ENCODE peak calls at places on chromosomes 16 and 17, in seven cellular contexts. Q is transverse colon, J is lower lobe of right lung, V is endothelial cell, S is A549, I is tibial nerve, O is heart right ventricle. P is an unnamed sample.

GRCh38 chr17:47818002-47818695 is 3.4 kb downstream of the OSBPL7 start:
- DNase-seq in I (no peak), V (no peak), O (no peak), J (no peak), Q (no peak), S (no peak), P (peak; percentile 58)

GRCh38 chr17:17146791-17147406 is 59.2 kb downstream of the PLD6 start:
- DNase-seq in O (no peak), J (no peak), Q (peak; percentile 22), I (no peak), V (no peak), S (peak; percentile 66), P (no peak)

GRCh38 chr16:79430129-79430789 is 170.3 kb downstream of the MAF start:
- DNase-seq in J (no peak), S (no peak), V (no peak), O (no peak), I (no peak), Q (no peak), P (no peak)

GRCh38 chr17:72539981-72540897 is 419.4 kb downstream of the SOX9 start:
- DNase-seq in S (peak; percentile 79), Q (peak; percentile 79), J (peak; percentile 74), O (peak; percentile 61), V (peak; percentile 94), I (peak; percentile 68), P (no peak)

GRCh38 chr16:3515897-3516296 is 15.1 kb downstream of the CLUAP1 start:
- DNase-seq in V (no peak), S (no peak), Q (no peak), J (no peak), O (no peak), I (no peak), P (no peak)

GRCh38 chr16:74015953-74016352 is 280.7 kb upstream of the PSMD7 start:
- DNase-seq in V (no peak), I (no peak), S (no peak), Q (no peak), J (no peak), O (no peak), P (no peak)

GRCh38 chr16:12976936-12977335 is 75.5 kb downstream of the SHISA9 start:
- DNase-seq in I (no peak), Q (no peak), S (peak; percentile 4), V (no peak), O (no peak), J (no peak), P (no peak)

GRCh38 chr16:56301391-56301850 is 110.1 kb downstream of the GNAO1 start:
- DNase-seq in I (no peak), V (no peak), S (no peak), Q (no peak), J (no peak), O (no peak), P (peak; percentile 27)

GRCh38 chr17:82649501-82650261 is 1.4 kb upstream of the WDR45B start:
- DNase-seq in Q (no peak), V (no peak), J (no peak), O (no peak), S (no peak), I (no peak), P (no peak)

GRCh38 chr16:81723098-81723723 is 55.9 kb upstream of the PLCG2 start:
- DNase-seq in V (peak; percentile 54), O (peak; percentile 75), S (peak; percentile 92), J (no peak), I (peak; percentile 89), Q (no peak), P (no peak)

GRCh38 chr16:65118866-65119265 is 3.0 kb downstream of the CDH11 start:
- DNase-seq in V (no peak), J (no peak), I (no peak), Q (no peak), O (no peak), S (no peak), P (no peak)

GRCh38 chr17:48718781-48719641 is 3.3 kb downstream of the PRAC1 start:
- DNase-seq in O (no peak), Q (no peak), V (no peak), I (no peak), S (no peak), J (no peak), P (no peak)

GRCh38 chr17:43338886-43339516 is 59.8 kb upstream of the ARL4D start:
- DNase-seq in V (peak; percentile 69), I (peak; percentile 79), Q (peak; percentile 82), S (peak; percentile 83), J (peak; percentile 86), O (peak; percentile 70), P (no peak)

GRCh38 chr17:35890774-35891155 is 10.6 kb upstream of the CCL5 start:
- DNase-seq in Q (peak; percentile 54), V (no peak), S (no peak), I (no peak), O (no peak), J (no peak), P (no peak)

GRCh38 chr17:62090868-62091267 is 25.8 kb upstream of the MED13 start:
- DNase-seq in V (no peak), S (no peak), O (no peak), I (no peak), Q (no peak), J (no peak), P (no peak)

GRCh38 chr16:81810894-81811538 is 31.9 kb downstream of the PLCG2 start:
- DNase-seq in S (no peak), Q (peak; percentile 51), I (no peak), V (no peak), J (no peak), O (no peak), P (no peak)

GRCh38 chr17:17947966-17948365 is 24.2 kb downstream of the TOM1L2 start:
- DNase-seq in Q (no peak), O (no peak), I (no peak), J (no peak), V (no peak), S (no peak), P (no peak)

GRCh38 chr17:18158022-18158600 is 25.5 kb upstream of the ALKBH5 start:
- DNase-seq in I (peak; percentile 89), O (peak; percentile 93), J (peak; percentile 99), V (peak; percentile 53), S (peak; percentile 84), Q (peak; percentile 98), P (no peak)

GRCh38 chr16:22318690-22319358 is 21.6 kb downstream of the POLR3E start:
- DNase-seq in S (peak; percentile 55), Q (peak; percentile 38), J (no peak), I (peak; percentile 21), O (no peak), V (peak; percentile 68), P (no peak)

GRCh38 chr17:37490638-37491614 is 1.2 kb downstream of the DUSP14 start:
- DNase-seq in Q (peak; percentile 28), S (peak; percentile 82), J (no peak), O (peak; percentile 64), I (peak; percentile 41), V (peak; percentile 31), P (no peak)

GRCh38 chr17:72743037-72743467 is 349.4 kb downstream of the SLC39A11 start:
- DNase-seq in S (no peak), I (no peak), V (no peak), O (no peak), Q (no peak), J (no peak), P (no peak)

GRCh38 chr16:89049484-89050118 is 44.1 kb upstream of the ACSF3 start:
- DNase-seq in Q (no peak), J (peak; percentile 13), V (no peak), I (no peak), O (no peak), S (no peak), P (no peak)

GRCh38 chr17:1414001-1414574 is 14.1 kb upstream of the YWHAE start:
- DNase-seq in V (no peak), Q (no peak), O (no peak), J (peak; percentile 14), S (no peak), I (no peak), P (peak; percentile 30)

GRCh38 chr16:27769561-27770222 is 219.7 kb downstream of the KATNIP start:
- DNase-seq in I (no peak), J (peak; percentile 24), V (no peak), O (no peak), S (no peak), Q (no peak), P (peak; percentile 92)

GRCh38 chr17:49691086-49691676 is 13.3 kb upstream of the SPOP start:
- DNase-seq in S (no peak), O (peak; percentile 74), J (no peak), V (no peak), I (peak; percentile 34), Q (peak; percentile 25), P (peak; percentile 37)

GRCh38 chr16:24876231-24876630 is 30.5 kb downstream of the SLC5A11 start:
- DNase-seq in O (no peak), Q (peak; percentile 60), I (no peak), S (no peak), J (no peak), V (no peak), P (no peak)

GRCh38 chr17:50272711-50273653 is 1.3 kb upstream of the TMEM92 start:
- DNase-seq in O (peak; percentile 38), Q (peak; percentile 62), I (peak; percentile 55), V (peak; percentile 85), J (peak; percentile 73), S (peak; percentile 48), P (peak; percentile 94)

GRCh38 chr17:58525239-58525638 is 10.8 kb upstream of the MTMR4 start:
- DNase-seq in Q (peak; percentile 33), S (no peak), O (peak; percentile 74), V (no peak), J (no peak), I (peak; percentile 41), P (no peak)

GRCh38 chr16:58654456-58655214 is 25.0 kb upstream of the CNOT1 start:
- DNase-seq in I (no peak), S (no peak), O (no peak), Q (no peak), V (no peak), J (no peak), P (no peak)

GRCh38 chr16:68732068-68732680 is 4.9 kb upstream of the CDH1 start:
- DNase-seq in O (no peak), V (no peak), I (no peak), Q (peak; percentile 93), S (peak; percentile 68), J (peak; percentile 84), P (no peak)

GRCh38 chr16:54446639-54447038 is 160.1 kb upstream of the IRX3 start:
- DNase-seq in V (no peak), Q (no peak), O (peak; percentile 69), J (no peak), S (peak; percentile 5), I (peak; percentile 59), P (no peak)
- TF ChIP-seq CTCF in V (no peak), Q (no peak), O (no peak), J (no peak), S (no peak), I (no peak), P (peak; percentile 49)

GRCh38 chr16:78045865-78046581 is 23.7 kb downstream of the CLEC3A start:
- DNase-seq in J (peak; percentile 73), V (peak; percentile 99), I (peak; percentile 6), S (peak; percentile 36), O (peak; percentile 55), Q (peak; percentile 41), P (peak; percentile 91)
- TF ChIP-seq CTCF in J (no peak), V (no peak), I (no peak), S (no peak), O (no peak), Q (no peak), P (peak; percentile 26)

GRCh38 chr17:45666046-45666600 is 118.0 kb upstream of the CRHR1 start:
- DNase-seq in J (no peak), Q (no peak), V (no peak), O (no peak), S (no peak), I (no peak), P (no peak)
- TF ChIP-seq CTCF in J (no peak), Q (no peak), V (no peak), O (no peak), S (peak; percentile 24), I (no peak), P (peak; percentile 26)

GRCh38 chr16:86609661-86610060 is 31.3 kb downstream of the FOXL1 start:
- DNase-seq in Q (no peak), J (no peak), V (no peak), I (no peak), O (no peak), S (no peak), P (no peak)
- TF ChIP-seq CTCF in Q (no peak), J (no peak), V (no peak), I (no peak), O (no peak), S (no peak), P (no peak)

P was measured in chondrocyte.